ENCODE peak calls at places on chromosomes 13 and 19, in six cellular contexts. One of them, this sample, is unnamed.

GRCh38 chr13:23701646-23702045 is 131.4 kb downstream of the TNFRSF19 start:
- DNase-seq in mesenchymal stem cell: peak; percentile 89
- DNase-seq in H1: no peak
- DNase-seq in mesendoderm: no peak
- DNase-seq in neuronal stem cell: no peak
- DNase-seq in IMR-90: peak; percentile 77
- DNase-seq in this sample: no peak

GRCh38 chr19:4391701-4392543 is 8.4 kb downstream of the SH3GL1 start:
- DNase-seq in neuronal stem cell: no peak
- DNase-seq in IMR-90: peak; percentile 91
- DNase-seq in mesenchymal stem cell: peak; percentile 70
- DNase-seq in mesendoderm: no peak
- DNase-seq in H1: no peak
- DNase-seq in this sample: no peak

GRCh38 chr13:69856331-69856730 is 251.3 kb upstream of the ATXN8OS start:
- DNase-seq in IMR-90: no peak
- DNase-seq in mesenchymal stem cell: no peak
- DNase-seq in mesendoderm: peak; percentile 86
- DNase-seq in neuronal stem cell: peak; percentile 12
- DNase-seq in H1: peak; percentile 9
- DNase-seq in this sample: no peak

GRCh38 chr13:81779896-81780295 is 1439.0 kb upstream of the SPRY2 start:
- DNase-seq in mesenchymal stem cell: no peak
- DNase-seq in mesendoderm: no peak
- DNase-seq in IMR-90: no peak
- DNase-seq in neuronal stem cell: no peak
- DNase-seq in H1: no peak
- DNase-seq in this sample: no peak

GRCh38 chr19:58569191-58569942 is 3.8 kb downstream of the MZF1 start:
- DNase-seq in mesendoderm: no peak
- DNase-seq in IMR-90: no peak
- DNase-seq in neuronal stem cell: no peak
- DNase-seq in H1: no peak
- DNase-seq in mesenchymal stem cell: no peak
- DNase-seq in this sample: no peak

GRCh38 chr19:7595466-7596133 is at the start of gene CAMSAP3:
- DNase-seq in mesenchymal stem cell: no peak
- DNase-seq in mesendoderm: peak; percentile 63
- DNase-seq in neuronal stem cell: peak; percentile 82
- DNase-seq in IMR-90: no peak
- DNase-seq in H1: peak; percentile 31
- DNase-seq in this sample: peak; percentile 86

GRCh38 chr13:42041017-42041683 is 7.3 kb upstream of the DGKH start:
- DNase-seq in neuronal stem cell: peak; percentile 45
- DNase-seq in mesenchymal stem cell: peak; percentile 74
- DNase-seq in IMR-90: peak; percentile 44
- DNase-seq in mesendoderm: peak; percentile 71
- DNase-seq in H1: no peak
- DNase-seq in this sample: peak; percentile 54

GRCh38 chr13:113729329-113730019 is 29.6 kb upstream of the TMEM255B start:
- DNase-seq in mesendoderm: no peak
- DNase-seq in H1: no peak
- DNase-seq in mesenchymal stem cell: no peak
- DNase-seq in IMR-90: no peak
- DNase-seq in neuronal stem cell: no peak
- DNase-seq in this sample: no peak

GRCh38 chr19:801030-801860 is 4.0 kb downstream of the PTBP1 start:
- DNase-seq in neuronal stem cell: no peak
- DNase-seq in mesendoderm: no peak
- DNase-seq in H1: no peak
- DNase-seq in mesenchymal stem cell: no peak
- DNase-seq in IMR-90: no peak
- DNase-seq in this sample: no peak

GRCh38 chr13:109816979-109817275 is 30.5 kb upstream of the IRS2 start:
- DNase-seq in neuronal stem cell: no peak
- DNase-seq in H1: no peak
- DNase-seq in mesendoderm: no peak
- DNase-seq in IMR-90: peak; percentile 21
- DNase-seq in mesenchymal stem cell: no peak
- DNase-seq in this sample: no peak

GRCh38 chr13:41516760-41517159 is 59.4 kb downstream of the RGCC start:
- DNase-seq in IMR-90: no peak
- DNase-seq in H1: no peak
- DNase-seq in neuronal stem cell: no peak
- DNase-seq in mesendoderm: no peak
- DNase-seq in mesenchymal stem cell: no peak
- DNase-seq in this sample: no peak

GRCh38 chr13:61477619-61478018 is 62.0 kb upstream of the PCDH20 start:
- DNase-seq in mesendoderm: no peak
- DNase-seq in neuronal stem cell: no peak
- DNase-seq in mesenchymal stem cell: no peak
- DNase-seq in IMR-90: no peak
- DNase-seq in H1: no peak
- DNase-seq in this sample: no peak

GRCh38 chr13:29005035-29005434 is 184.9 kb downstream of the MTUS2 start:
- DNase-seq in H1: no peak
- DNase-seq in mesendoderm: no peak
- DNase-seq in IMR-90: no peak
- DNase-seq in neuronal stem cell: no peak
- DNase-seq in mesenchymal stem cell: no peak
- DNase-seq in this sample: no peak

GRCh38 chr19:21474671-21475181 is 30.7 kb upstream of the ZNF429 start:
- DNase-seq in neuronal stem cell: peak; percentile 32
- DNase-seq in mesenchymal stem cell: peak; percentile 64
- DNase-seq in H1: peak; percentile 84
- DNase-seq in mesendoderm: peak; percentile 84
- DNase-seq in IMR-90: peak; percentile 31
- DNase-seq in this sample: peak; percentile 95

GRCh38 chr19:18445252-18445948 is 7.5 kb upstream of the ISYNA1 start:
- DNase-seq in neuronal stem cell: no peak
- DNase-seq in H1: no peak
- DNase-seq in IMR-90: no peak
- DNase-seq in mesenchymal stem cell: no peak
- DNase-seq in mesendoderm: no peak
- DNase-seq in this sample: no peak

GRCh38 chr19:14183741-14184395 is 22.1 kb downstream of the ADGRL1 start:
- DNase-seq in H1: no peak
- DNase-seq in mesendoderm: no peak
- DNase-seq in IMR-90: no peak
- DNase-seq in mesenchymal stem cell: no peak
- DNase-seq in neuronal stem cell: no peak
- DNase-seq in this sample: no peak

GRCh38 chr13:24661713-24662112 is 18.5 kb upstream of the ATP12A start:
- DNase-seq in H1: no peak
- DNase-seq in mesenchymal stem cell: no peak
- DNase-seq in IMR-90: no peak
- DNase-seq in mesendoderm: no peak
- DNase-seq in neuronal stem cell: no peak
- DNase-seq in this sample: no peak

GRCh38 chr13:44116562-44117315 is 237.0 kb downstream of the LACC1 start:
- DNase-seq in H1: no peak
- DNase-seq in IMR-90: peak; percentile 18
- DNase-seq in mesendoderm: peak; percentile 80
- DNase-seq in neuronal stem cell: no peak
- DNase-seq in mesenchymal stem cell: peak; percentile 63
- DNase-seq in this sample: no peak

GRCh38 chr19:32779082-32779481 is 59.5 kb downstream of the TDRD12 start:
- DNase-seq in IMR-90: no peak
- DNase-seq in mesenchymal stem cell: no peak
- DNase-seq in H1: no peak
- DNase-seq in neuronal stem cell: no peak
- DNase-seq in mesendoderm: no peak
- DNase-seq in this sample: peak; percentile 45

DNA sequence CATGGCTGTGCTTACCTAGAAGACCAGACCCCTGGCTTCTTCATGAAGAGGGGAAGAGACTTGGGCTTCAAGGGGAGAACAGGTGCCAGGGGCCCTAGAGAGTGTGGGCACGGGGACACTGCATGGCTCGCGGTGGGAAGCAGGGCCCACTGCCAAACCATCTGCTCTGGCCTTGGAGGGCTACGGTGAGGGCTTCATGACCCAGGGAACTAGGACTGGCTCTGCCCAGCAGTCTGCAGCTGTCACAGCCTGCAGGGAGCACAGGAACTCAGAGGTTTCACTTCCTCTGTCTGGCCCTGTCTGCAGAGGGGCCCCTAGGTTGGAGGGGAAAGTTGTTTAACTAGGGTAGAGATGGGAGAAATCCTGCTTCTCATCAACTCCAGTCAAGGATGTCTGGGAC is 4.3 kb downstream of the ERCC1 start:
- DNase-seq in IMR-90: no peak
- DNase-seq in neuronal stem cell: no peak
- DNase-seq in mesendoderm: no peak
- DNase-seq in H1: no peak
- DNase-seq in mesenchymal stem cell: no peak
- DNase-seq in this sample: no peak
- H2BK15ac ChIP-seq in IMR-90: no peak overlapping the region
- H2BK15ac ChIP-seq in neuronal stem cell: no peak overlapping the region
- H2BK15ac ChIP-seq in mesendoderm: no peak overlapping the region
- H2BK15ac ChIP-seq in H1: no peak overlapping the region
- H2BK15ac ChIP-seq in mesenchymal stem cell: no peak overlapping the region
- H2BK15ac ChIP-seq in this sample: no peak overlapping the region

GRCh38 chr19:29807870-29808405 is 3.9 kb upstream of the CCNE1 start:
- DNase-seq in neuronal stem cell: no peak
- DNase-seq in mesendoderm: no peak
- DNase-seq in mesenchymal stem cell: no peak
- DNase-seq in H1: no peak
- DNase-seq in IMR-90: no peak
- DNase-seq in this sample: no peak
- H2BK15ac ChIP-seq in neuronal stem cell: no peak overlapping the region
- H2BK15ac ChIP-seq in mesendoderm: no peak overlapping the region
- H2BK15ac ChIP-seq in mesenchymal stem cell: no peak overlapping the region
- H2BK15ac ChIP-seq in H1: no peak overlapping the region
- H2BK15ac ChIP-seq in IMR-90: no peak overlapping the region
- H2BK15ac ChIP-seq in this sample: no peak overlapping the region

GRCh38 chr19:52567921-52568320 is 2.2 kb upstream of the ZNF701 start:
- DNase-seq in mesenchymal stem cell: no peak
- DNase-seq in neuronal stem cell: no peak
- DNase-seq in H1: no peak
- DNase-seq in IMR-90: no peak
- DNase-seq in mesendoderm: no peak
- DNase-seq in this sample: no peak

GRCh38 chr19:52570005-52570861 is at the start of gene ZNF701:
- DNase-seq in mesendoderm: peak; percentile 98
- DNase-seq in mesenchymal stem cell: peak; percentile 93
- DNase-seq in IMR-90: peak; percentile 88
- DNase-seq in H1: peak; percentile 79
- DNase-seq in neuronal stem cell: peak; percentile 92
- DNase-seq in this sample: peak; percentile 97

GRCh38 chr19:52566588-52566987 is 3.5 kb upstream of the ZNF701 start:
- DNase-seq in mesenchymal stem cell: peak; percentile 84
- DNase-seq in mesendoderm: peak; percentile 54
- DNase-seq in neuronal stem cell: no peak
- DNase-seq in H1: no peak
- DNase-seq in IMR-90: peak; percentile 84
- DNase-seq in this sample: no peak

GRCh38 chr19:52566121-52566520 is 4.0 kb upstream of the ZNF701 start:
- DNase-seq in IMR-90: no peak
- DNase-seq in mesenchymal stem cell: no peak
- DNase-seq in H1: no peak
- DNase-seq in neuronal stem cell: no peak
- DNase-seq in mesendoderm: no peak
- DNase-seq in this sample: no peak
- H2BK15ac ChIP-seq in IMR-90: no peak overlapping the region
- H2BK15ac ChIP-seq in mesenchymal stem cell: no peak overlapping the region
- H2BK15ac ChIP-seq in H1: no peak overlapping the region
- H2BK15ac ChIP-seq in neuronal stem cell: no peak overlapping the region
- H2BK15ac ChIP-seq in mesendoderm: no peak overlapping the region
- H2BK15ac ChIP-seq in this sample: no peak overlapping the region

DNA sequence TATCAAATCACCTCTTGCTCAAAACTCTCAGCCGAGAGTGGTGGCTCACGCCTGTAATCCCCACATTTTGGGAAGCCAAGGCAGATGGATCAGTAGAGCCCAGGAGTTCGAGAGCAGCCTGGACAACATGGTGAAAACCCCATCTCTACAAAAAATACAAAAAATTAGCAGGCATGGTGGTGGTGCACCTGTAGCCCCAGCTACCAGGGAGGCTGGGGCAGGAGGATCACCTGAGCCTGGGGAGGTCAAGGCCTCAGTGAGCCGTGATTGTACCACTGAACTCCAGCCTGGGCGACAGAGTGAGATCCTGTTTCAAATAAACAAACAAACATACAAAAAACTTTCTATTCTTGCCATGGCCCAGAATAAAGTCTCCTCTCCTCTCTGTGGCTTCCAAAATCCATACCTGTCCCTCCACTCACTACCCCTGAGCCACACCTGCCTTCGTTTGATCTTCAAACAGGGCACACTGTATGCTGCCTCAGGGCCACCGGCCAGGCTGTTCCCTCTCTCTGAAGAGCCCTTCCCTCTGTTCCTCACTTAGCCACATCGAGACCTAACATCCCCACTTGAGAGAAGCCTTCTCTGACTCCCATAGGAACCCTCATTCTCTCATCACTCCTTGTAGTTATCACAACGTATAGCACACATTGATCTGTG is 6.3 kb downstream of the LGI4 start:
- DNase-seq in IMR-90: no peak
- DNase-seq in mesendoderm: no peak
- DNase-seq in neuronal stem cell: no peak
- DNase-seq in H1: no peak
- DNase-seq in mesenchymal stem cell: no peak
- DNase-seq in this sample: no peak
- H2BK15ac ChIP-seq in IMR-90: no peak overlapping the region
- H2BK15ac ChIP-seq in mesendoderm: no peak overlapping the region
- H2BK15ac ChIP-seq in neuronal stem cell: no peak overlapping the region
- H2BK15ac ChIP-seq in H1: no peak overlapping the region
- H2BK15ac ChIP-seq in mesenchymal stem cell: no peak overlapping the region
- H2BK15ac ChIP-seq in this sample: no peak overlapping the region

GRCh38 chr13:70932511-70932910 is 824.3 kb upstream of the KLHL1 start:
- DNase-seq in IMR-90: no peak
- DNase-seq in neuronal stem cell: no peak
- DNase-seq in mesenchymal stem cell: no peak
- DNase-seq in mesendoderm: no peak
- DNase-seq in H1: no peak
- DNase-seq in this sample: no peak

GRCh38 chr13:70941454-70941853 is 833.2 kb upstream of the KLHL1 start:
- DNase-seq in IMR-90: no peak
- DNase-seq in mesendoderm: no peak
- DNase-seq in H1: no peak
- DNase-seq in neuronal stem cell: no peak
- DNase-seq in mesenchymal stem cell: no peak
- DNase-seq in this sample: no peak

DNA sequence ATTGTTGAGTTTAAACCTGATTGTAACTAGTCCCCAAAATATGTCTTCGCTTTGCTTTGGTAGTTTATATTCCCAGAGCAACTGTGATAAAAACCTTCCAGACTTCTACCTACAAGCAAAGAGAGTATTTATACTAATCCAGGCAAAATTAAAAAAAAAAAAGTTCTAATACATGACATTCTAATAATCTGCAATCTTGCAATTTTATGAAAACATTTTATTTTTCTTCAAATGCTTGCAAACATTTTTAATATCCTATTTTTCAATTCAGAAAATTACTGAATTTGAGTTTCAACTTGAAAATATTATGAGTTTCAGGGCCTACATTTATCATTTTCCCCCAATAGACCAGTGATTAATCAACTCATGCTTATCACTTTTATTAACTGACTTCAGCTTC is 830.2 kb upstream of the KLHL1 start:
- DNase-seq in mesendoderm: no peak
- DNase-seq in IMR-90: no peak
- DNase-seq in neuronal stem cell: no peak
- DNase-seq in mesenchymal stem cell: no peak
- DNase-seq in H1: no peak
- DNase-seq in this sample: no peak
- H2BK15ac ChIP-seq in mesendoderm: no peak overlapping the region
- H2BK15ac ChIP-seq in IMR-90: no peak overlapping the region
- H2BK15ac ChIP-seq in neuronal stem cell: no peak overlapping the region
- H2BK15ac ChIP-seq in mesenchymal stem cell: no peak overlapping the region
- H2BK15ac ChIP-seq in H1: no peak overlapping the region
- H2BK15ac ChIP-seq in this sample: no peak overlapping the region